ENCODE peak calls at places on chromosomes 12 and 14, in four cellular contexts. X is stomach, Q is heart right ventricle, B is lower lobe of right lung. S is an unnamed sample. For H3K4me1, the result is how much of the 10 kb centered on the place peaks cover.

GRCh38 chr12:92928431-92928961 is 599 bp downstream of the EEA1 start:
- DNase-seq in Q (peak), X (no peak), B (peak), S (no peak)

GRCh38 chr14:85093631-85094330 is 436.2 kb upstream of the FLRT2 start:
- DNase-seq in B (no peak), X (no peak), Q (no peak), S (no peak)

GRCh38 chr12:39619316-39619659 is 315 bp downstream of the ABCD2 start:
- DNase-seq in Q (no peak), B (no peak), X (no peak), S (no peak)

GRCh38 chr12:53939141-53940108 is 794 bp downstream of the HOXC13 start:
- DNase-seq in Q (no peak), X (no peak), B (no peak), S (no peak)

GRCh38 chr12:2336409-2336829 is 283.6 kb downstream of the CACNA1C start:
- DNase-seq in Q (peak), B (no peak), X (no peak), S (no peak)

GRCh38 chr12:14256555-14257169 is 108.8 kb upstream of the ATF7IP start:
- DNase-seq in X (peak), Q (peak), B (peak), S (peak)

GRCh38 chr14:69997849-69998248 is 118.6 kb downstream of the SMOC1 start:
- DNase-seq in B (no peak), X (peak), Q (no peak), S (no peak)

GRCh38 chr14:69643430-69644200 is 32.2 kb downstream of the SUSD6 start:
- DNase-seq in Q (peak), B (peak), X (peak), S (peak)

GRCh38 chr12:119259483-119259882 is 75.0 kb upstream of the CCDC60 start:
- DNase-seq in X (no peak), B (no peak), Q (no peak), S (no peak)

GRCh38 chr12:54033980-54034783 is 1.3 kb downstream of the HOXC5 start:
- DNase-seq in B (no peak), Q (no peak), X (no peak), S (no peak)

GRCh38 chr12:47718531-47718930 is 6.8 kb downstream of the ENDOU start:
- DNase-seq in Q (no peak), X (no peak), B (no peak), S (no peak)

GRCh38 chr12:86376052-86376451 is 119.9 kb upstream of the MGAT4C start:
- DNase-seq in Q (peak), B (no peak), X (no peak), S (no peak)

GRCh38 chr12:47636908-47637780 is 68.7 kb downstream of the RPAP3 start:
- DNase-seq in X (peak), B (peak), Q (no peak), S (no peak)

GRCh38 chr14:71591929-71592328 is 340.3 kb upstream of the RGS6 start:
- DNase-seq in X (no peak), B (no peak), Q (no peak), S (no peak)

GRCh38 chr12:55707841-55708694 is at the start of gene ITGA7:
- DNase-seq in Q (peak), B (peak), X (peak), S (peak)

GRCh38 chr12:12481636-12482035 is 81.0 kb downstream of the DUSP16 start:
- DNase-seq in X (no peak), B (no peak), Q (no peak), S (no peak)

GRCh38 chr12:59431266-59431665 is 164.6 kb upstream of the SLC16A7 start:
- DNase-seq in B (no peak), Q (no peak), X (no peak), S (no peak)

GRCh38 chr12:116636636-116637519 is 77.7 kb downstream of the MAP1LC3B2 start:
- DNase-seq in Q (no peak), B (no peak), X (no peak), S (no peak)

GRCh38 chr12:14263742-14264141 is 101.7 kb upstream of the ATF7IP start:
- DNase-seq in X (no peak), Q (no peak), B (no peak), S (no peak)

GRCh38 chr12:106032141-106032925 is 106.4 kb downstream of the NUAK1 start:
- DNase-seq in Q (no peak), B (no peak), X (no peak), S (no peak)

GRCh38 chr12:110819646-110820045 is 27.1 kb upstream of the CCDC63 start:
- DNase-seq in B (no peak), X (no peak), Q (no peak), S (no peak)

GRCh38 chr12:10205251-10205807 is 7.3 kb upstream of the GABARAPL1 start:
- DNase-seq in B (no peak), X (no peak), Q (no peak), S (no peak)

GRCh38 chr12:29043069-29043468 is 106.0 kb upstream of the FAR2 start:
- DNase-seq in Q (no peak), B (no peak), X (no peak), S (no peak)

GRCh38 chr14:96737869-96738268 is 59.3 kb upstream of the VRK1 start:
- DNase-seq in X (no peak), B (no peak), Q (no peak), S (no peak)

GRCh38 chr14:64232095-64232830 is 61.9 kb downstream of the ESR2 start:
- DNase-seq in X (no peak), B (no peak), Q (no peak), S (no peak)

GRCh38 chr12:12887471-12887870 is 3.9 kb upstream of the GPRC5A start:
- DNase-seq in Q (no peak), B (no peak), X (no peak), S (no peak)

GRCh38 chr14:59754256-59754655 is 116.3 kb downstream of the RTN1 start:
- DNase-seq in X (no peak), B (no peak), Q (no peak), S (no peak)

GRCh38 chr14:67623114-67623513 is 3.4 kb downstream of the ARG2 start:
- DNase-seq in Q (no peak), B (no peak), X (no peak), S (no peak)

GRCh38 chr12:122982963-122983788 is 2.7 kb downstream of the ARL6IP4 start:
- DNase-seq in B (no peak), X (no peak), Q (no peak), S (peak)

GRCh38 chr12:122981587-122982493 is 1.4 kb downstream of the ARL6IP4 start:
- DNase-seq in B (no peak), X (no peak), Q (no peak), S (no peak)

GRCh38 chr12:122983789-122984515 is 3.5 kb downstream of the ARL6IP4 start:
- DNase-seq in B (no peak), Q (no peak), X (no peak), S (no peak)

GRCh38 chr12:122981036-122981471 is 573 bp downstream of the ARL6IP4 start:
- DNase-seq in Q (no peak), X (no peak), B (no peak), S (no peak)

DNA sequence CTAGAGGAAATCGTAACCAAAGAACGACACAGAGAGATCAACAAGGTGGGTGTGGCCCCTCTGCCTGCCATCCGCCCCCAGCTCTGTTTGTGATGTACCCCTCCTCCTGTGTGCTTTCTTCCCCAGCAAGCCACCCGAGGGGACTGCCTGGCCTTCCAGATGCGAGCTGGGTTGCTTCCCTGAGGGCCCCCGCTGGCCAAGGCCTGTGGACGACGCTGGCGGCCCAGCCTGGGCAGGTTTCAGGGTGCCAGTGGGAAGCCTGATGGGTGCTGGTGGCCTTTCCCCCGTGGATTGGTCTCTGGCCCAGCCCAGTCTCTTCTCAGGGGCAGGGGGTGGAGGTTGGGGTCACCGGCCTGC is 2.0 kb downstream of the ARL6IP4 start:
- DNase-seq in B (no peak), X (no peak), Q (no peak), S (no peak)
- H3K4me1 ChIP-seq in B (half or more), X (half or more), Q (half or more), S (under half)

GRCh38 chr14:100252684-100253083 is 13.7 kb downstream of the YY1 start:
- DNase-seq in B (no peak), X (no peak), Q (no peak), S (no peak)
- H3K4me1 ChIP-seq in B (half or more), X (half or more), Q (half or more), S (under half)

DNA sequence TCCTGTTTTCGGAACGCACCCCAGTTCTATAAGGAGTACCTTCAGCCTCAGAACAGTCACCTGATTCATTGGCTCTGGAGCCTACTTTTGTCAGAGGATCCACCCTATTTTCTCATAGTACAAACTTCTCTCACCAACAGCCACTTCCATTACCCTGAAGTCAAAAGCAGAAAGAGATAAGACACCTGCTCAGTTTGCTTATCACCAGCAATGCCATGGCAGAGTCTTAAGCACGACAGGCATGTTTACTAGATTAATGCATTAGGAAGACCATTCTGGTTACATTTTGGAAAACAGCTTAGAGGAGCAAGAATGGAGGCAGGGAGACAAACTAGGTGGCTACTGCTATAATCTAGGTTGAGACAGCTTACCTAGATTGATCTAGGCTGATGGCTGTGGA is 67.7 kb downstream of the GXYLT1 start:
- DNase-seq in X (no peak), B (no peak), Q (no peak), S (no peak)
- H3K4me1 ChIP-seq in X (under half), B (under half), Q (under half), S (under half)

GRCh38 chr12:103785243-103786031 is 55.6 kb downstream of the NT5DC3 start:
- DNase-seq in Q (no peak), X (no peak), B (no peak), S (no peak)
- H3K4me1 ChIP-seq in Q (under half), X (under half), B (under half), S (under half)

GRCh38 chr12:107780298-107780697 is 5.8 kb downstream of the ASCL4 start:
- DNase-seq in B (no peak), X (no peak), Q (no peak), S (no peak)
- H3K4me1 ChIP-seq in B (under half), X (under half), Q (under half), S (under half)

DNA sequence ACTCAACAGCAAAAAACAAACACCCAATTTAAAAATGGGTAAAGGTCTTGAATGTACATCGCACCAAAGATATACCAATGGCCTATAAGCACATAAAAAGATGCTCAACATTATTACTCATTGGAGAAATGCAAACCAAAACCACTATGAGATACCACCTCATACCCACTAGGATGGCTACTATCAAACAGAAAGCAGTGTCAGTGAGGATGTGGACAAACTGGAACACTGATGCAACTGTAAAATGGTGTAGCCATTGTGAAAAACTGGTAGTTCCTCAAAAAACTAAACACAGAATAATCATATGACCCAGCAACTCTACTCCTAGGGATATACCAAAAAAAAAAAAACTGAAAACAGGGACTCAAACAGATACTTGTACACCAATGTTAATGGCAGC is 49.3 kb downstream of the CDK17 start:
- DNase-seq in X (no peak), B (no peak), Q (no peak), S (no peak)
- H3K4me1 ChIP-seq in X (half or more), B (half or more), Q (half or more), S (under half)

GRCh38 chr12:51242150-51242549 is 3.5 kb downstream of the DAZAP2 start:
- DNase-seq in Q (no peak), X (no peak), B (no peak), S (no peak)
- H3K4me1 ChIP-seq in Q (half or more), X (half or more), B (half or more), S (under half)

GRCh38 chr12:19739195-19739776 is 300.0 kb downstream of the AEBP2 start:
- DNase-seq in X (no peak), Q (peak), B (no peak), S (no peak)

GRCh38 chr12:19740472-19741131 is 301.3 kb downstream of the AEBP2 start:
- DNase-seq in Q (no peak), X (no peak), B (no peak), S (no peak)

GRCh38 chr12:19741132-19741489 is 301.8 kb downstream of the AEBP2 start:
- DNase-seq in Q (no peak), X (no peak), B (no peak), S (no peak)

GRCh38 chr12:19737019-19737418 is 297.7 kb downstream of the AEBP2 start:
- DNase-seq in B (no peak), X (no peak), Q (no peak), S (no peak)
- H3K4me1 ChIP-seq in B (under half), X (under half), Q (under half), S (under half)